ENCODE peak calls at places on chromosome 14, in five cellular contexts. F is HepG2, E is H1, N is NT2/D1, R is GM12878. V is an unnamed sample.

GRCh38 chr14:20487402-20487742 is 18.0 kb upstream of the RNASE10 start:
- DNase-seq in F (no peak), E (no peak), N (no peak), R (no peak), V (no peak)

GRCh38 chr14:92325835-92326234 is 2.9 kb downstream of the SLC24A4 start:
- DNase-seq in F (no peak), E (no peak), N (no peak), R (no peak), V (no peak)

GRCh38 chr14:75736845-75737485 is 75.9 kb downstream of the TTLL5 start:
- DNase-seq in F (no peak), E (no peak), N (no peak), R (no peak), V (no peak)

GRCh38 chr14:20657216-20658211 is 16.0 kb upstream of the OR6S1 start:
- DNase-seq in F (peak), E (peak), N (no peak), R (no peak), V (peak)

GRCh38 chr14:61502459-61503093 is 181.2 kb downstream of the PRKCH start:
- DNase-seq in F (no peak), E (no peak), N (no peak), R (no peak), V (no peak)

GRCh38 chr14:101197595-101198397 is 294.3 kb upstream of the RTL1 start:
- DNase-seq in F (no peak), E (no peak), N (no peak), R (no peak), V (no peak)

GRCh38 chr14:91290986-91291385 is 46.5 kb upstream of the GPR68 start:
- DNase-seq in F (no peak), E (no peak), N (no peak), R (no peak), V (no peak)

GRCh38 chr14:64719601-64720000 is 15.4 kb downstream of the PLEKHG3 start:
- DNase-seq in F (no peak), E (no peak), N (no peak), R (no peak), V (no peak)

GRCh38 chr14:34537677-34538009 is 1.9 kb downstream of the EAPP start:
- DNase-seq in F (no peak), E (no peak), N (no peak), R (no peak), V (no peak)

GRCh38 chr14:100777366-100778077 is 48.4 kb upstream of the MEG3 start:
- DNase-seq in F (no peak), E (no peak), N (no peak), R (no peak), V (no peak)

GRCh38 chr14:52131640-52132320 is 62.9 kb upstream of the NID2 start:
- DNase-seq in F (peak), E (peak), N (peak), R (peak), V (peak)
- TF ChIP-seq SUZ12 in F (no peak), E (no peak), N (no peak), R (no peak), V (no peak)

DNA sequence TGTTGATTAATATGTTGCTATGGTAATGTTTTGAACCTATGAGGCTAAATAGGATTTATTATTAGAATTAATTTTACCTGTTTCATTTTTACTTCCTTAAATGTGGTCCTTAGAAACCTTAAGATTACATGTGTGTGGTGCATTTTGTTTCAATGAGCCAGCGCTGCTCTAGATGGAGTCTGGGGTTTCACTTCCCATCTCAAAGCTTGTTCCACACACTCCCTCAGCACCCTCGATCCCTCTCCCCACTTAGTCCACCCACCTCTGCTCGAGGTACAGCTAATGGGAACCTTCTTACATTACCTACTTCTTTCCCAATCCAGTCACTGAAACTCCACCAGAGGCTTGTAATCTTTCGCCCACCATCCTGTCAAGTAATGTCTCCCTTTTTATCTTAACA is 205.2 kb downstream of the PAX9 start:
- DNase-seq in F (no peak), E (no peak), N (no peak), R (peak), V (no peak)
- TF ChIP-seq SUZ12 in F (no peak), E (no peak), N (no peak), R (no peak), V (no peak)

GRCh38 chr14:68591786-68592185 is 201.1 kb downstream of the ZFP36L1 start:
- DNase-seq in F (no peak), E (no peak), N (no peak), R (no peak), V (no peak)
- TF ChIP-seq SUZ12 in F (no peak), E (no peak), N (no peak), R (no peak), V (no peak)

GRCh38 chr14:50387543-50387942 is 9.1 kb downstream of the CDKL1 start:
- DNase-seq in F (no peak), E (no peak), N (no peak), R (no peak), V (no peak)

GRCh38 chr14:50383618-50384225 is 13.0 kb downstream of the CDKL1 start:
- DNase-seq in F (no peak), E (no peak), N (no peak), R (no peak), V (no peak)

GRCh38 chr14:50389668-50390441 is 6.8 kb downstream of the CDKL1 start:
- DNase-seq in F (peak), E (no peak), N (no peak), R (no peak), V (no peak)

GRCh38 chr14:50388256-50388931 is 8.3 kb downstream of the CDKL1 start:
- DNase-seq in F (no peak), E (no peak), N (peak), R (no peak), V (peak)
- TF ChIP-seq SUZ12 in F (no peak), E (no peak), N (no peak), R (no peak), V (no peak)

GRCh38 chr14:95273041-95273978 is 46.4 kb downstream of the CLMN start:
- DNase-seq in F (peak), E (no peak), N (no peak), R (no peak), V (no peak)
- TF ChIP-seq SUZ12 in F (no peak), E (no peak), N (no peak), R (no peak), V (no peak)

DNA sequence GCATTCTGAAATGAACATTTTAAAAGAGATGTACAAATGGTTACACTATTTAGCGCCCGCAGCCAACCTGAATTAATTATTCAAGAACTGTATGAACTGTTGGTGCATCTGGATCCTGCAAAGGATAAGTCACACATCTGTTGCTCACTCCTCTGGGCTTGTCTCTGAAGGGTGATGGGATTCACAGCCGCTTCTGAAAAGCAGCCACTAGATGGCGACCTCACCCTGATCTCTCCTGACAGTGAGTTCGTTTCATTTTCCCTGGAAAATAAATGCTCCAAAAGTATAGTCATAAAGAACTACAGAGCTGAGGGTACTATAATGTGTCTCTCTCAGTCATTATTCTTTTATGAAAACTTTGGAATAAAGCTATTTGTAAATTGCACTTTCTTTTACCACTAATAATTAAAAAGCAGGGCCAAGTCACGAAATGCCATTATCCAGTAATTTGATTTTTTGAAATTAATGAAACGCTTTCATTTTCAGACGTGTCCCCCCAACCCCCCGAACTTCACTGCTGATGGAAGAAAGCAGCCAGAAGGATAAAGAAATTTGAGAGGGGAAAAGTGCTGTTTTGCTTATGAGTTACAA is 789.6 kb downstream of the NRXN3 start:
- DNase-seq in F (peak), E (peak), N (peak), R (no peak), V (peak)
- TF ChIP-seq SUZ12 in F (no peak), E (no peak), N (no peak), R (no peak), V (no peak)

GRCh38 chr14:22565391-22565945 is 23.6 kb downstream of the DAD1 start:
- DNase-seq in F (no peak), E (no peak), N (no peak), R (peak), V (no peak)

GRCh38 chr14:22563987-22564386 is 25.0 kb downstream of the DAD1 start:
- DNase-seq in F (no peak), E (no peak), N (no peak), R (peak), V (no peak)

GRCh38 chr14:22566845-22567244 is 22.2 kb downstream of the DAD1 start:
- DNase-seq in F (no peak), E (no peak), N (no peak), R (no peak), V (no peak)

GRCh38 chr14:22561661-22562579 is 27.1 kb downstream of the DAD1 start:
- DNase-seq in F (peak), E (no peak), N (no peak), R (peak), V (no peak)

DNA sequence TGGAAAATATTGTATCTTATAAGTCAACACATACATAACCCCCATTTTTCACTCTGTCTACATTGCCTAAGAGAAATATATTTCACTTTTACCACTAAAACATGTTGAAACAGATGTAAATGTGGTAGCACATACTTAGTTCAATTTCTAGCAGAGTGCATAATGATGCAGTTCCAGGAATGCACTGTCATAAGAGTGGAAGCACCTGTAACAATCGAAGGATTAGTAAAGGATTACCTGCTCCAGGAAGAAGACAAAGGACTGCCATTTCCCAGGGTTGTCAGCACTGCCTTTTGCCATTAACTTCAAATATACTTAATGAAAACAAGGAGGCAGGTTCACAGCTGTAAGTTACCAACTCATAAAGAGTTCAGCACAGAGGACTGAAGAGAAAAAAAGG is 24.6 kb downstream of the DAD1 start:
- DNase-seq in F (no peak), E (no peak), N (no peak), R (no peak), V (no peak)
- TF ChIP-seq SUZ12 in F (no peak), E (no peak), N (no peak), R (no peak), V (no peak)

DNA sequence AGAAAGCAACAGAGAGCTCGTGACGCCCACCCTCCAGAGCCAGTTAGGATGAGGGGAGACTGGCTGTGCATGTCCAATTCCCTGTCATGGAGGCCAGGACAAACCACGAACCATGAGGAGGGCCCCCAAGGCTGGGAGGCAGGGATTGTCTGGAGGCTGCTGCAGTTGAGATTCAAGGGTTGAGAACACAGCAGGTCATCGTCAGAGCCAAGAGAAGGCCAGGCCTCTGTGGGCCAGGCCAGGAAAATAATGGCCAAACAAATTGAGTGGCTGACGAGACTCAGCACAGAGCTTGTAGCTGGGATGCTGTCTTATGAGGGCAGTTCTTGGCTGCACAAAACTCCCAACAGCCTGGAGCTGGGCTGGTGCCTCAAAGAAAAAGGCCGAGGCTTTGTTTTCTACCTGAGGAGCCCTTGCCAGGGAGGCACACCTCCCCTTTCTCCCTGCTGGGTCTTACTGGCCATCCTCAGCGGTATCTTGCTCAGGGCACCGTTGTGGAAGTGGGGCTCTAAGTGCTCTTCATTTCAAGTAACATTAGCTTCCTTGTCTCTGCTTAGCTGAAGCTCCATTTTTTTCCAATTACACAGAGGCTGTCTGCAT is 665.9 kb downstream of the BCL11B start:
- DNase-seq in F (no peak), E (no peak), N (no peak), R (no peak), V (no peak)
- TF ChIP-seq SUZ12 in F (no peak), E (no peak), N (no peak), R (no peak), V (no peak)

GRCh38 chr14:89844508-89844907 is 110.0 kb downstream of the EFCAB11 start:
- DNase-seq in F (no peak), E (no peak), N (no peak), R (no peak), V (no peak)

GRCh38 chr14:89842852-89843251 is 111.7 kb downstream of the EFCAB11 start:
- DNase-seq in F (peak), E (no peak), N (no peak), R (no peak), V (no peak)

GRCh38 chr14:89845346-89845745 is 109.2 kb downstream of the EFCAB11 start:
- DNase-seq in F (no peak), E (no peak), N (no peak), R (no peak), V (no peak)

GRCh38 chr14:89836830-89837469 is 117.6 kb downstream of the EFCAB11 start:
- DNase-seq in F (no peak), E (no peak), N (no peak), R (no peak), V (no peak)

GRCh38 chr14:89841855-89842254 is 112.7 kb downstream of the EFCAB11 start:
- DNase-seq in F (no peak), E (no peak), N (no peak), R (no peak), V (no peak)
- TF ChIP-seq SUZ12 in F (no peak), E (no peak), N (no peak), R (no peak), V (no peak)

GRCh38 chr14:68146812-68147211 is 327.2 kb downstream of the RAD51B start:
- DNase-seq in F (no peak), E (no peak), N (no peak), R (no peak), V (no peak)
- TF ChIP-seq SUZ12 in F (no peak), E (no peak), N (no peak), R (no peak), V (no peak)